ENCODE peak calls at places on chromosomes 13 and 19, in four cellular contexts. N is endodermal cell; Z is NCI-H1930; P is CD8-positive, alpha-beta T cell. H is an unnamed sample.

GRCh38 chr19:12751635-12752034 is at the start of gene BEST2:
- DNase-seq in N (peak), Z (no peak), P (no peak), H (no peak)

GRCh38 chr19:42919757-42920079 is 2.0 kb upstream of the PSG6 start:
- DNase-seq in N (no peak), Z (no peak), P (no peak), H (no peak)

GRCh38 chr13:68888832-68889231 is 1218.8 kb upstream of the ATXN8OS start:
- DNase-seq in N (no peak), Z (no peak), P (no peak), H (no peak)

GRCh38 chr19:34220472-34221063 is 33.8 kb upstream of the GARRE1 start:
- DNase-seq in N (peak), Z (peak), P (peak), H (peak)

GRCh38 chr13:34349091-34349722 is 531.3 kb downstream of the RFC3 start:
- DNase-seq in N (no peak), Z (no peak), P (no peak), H (no peak)

GRCh38 chr19:35451278-35452096 is 3.4 kb downstream of the FFAR2 start:
- DNase-seq in N (no peak), Z (no peak), P (peak), H (no peak)

GRCh38 chr19:13983213-13983889 is 22.8 kb downstream of the RFX1 start:
- DNase-seq in N (no peak), Z (no peak), P (peak), H (no peak)

GRCh38 chr19:49004964-49005614 is 11.4 kb downstream of the RUVBL2 start:
- DNase-seq in N (no peak), Z (no peak), P (no peak), H (no peak)

GRCh38 chr19:33234736-33235135 is 9.1 kb upstream of the SLC7A10 start:
- DNase-seq in N (no peak), Z (no peak), P (no peak), H (no peak)

GRCh38 chr13:21638319-21639282 is 32.3 kb upstream of the FGF9 start:
- DNase-seq in N (peak), Z (peak), P (no peak), H (peak)

GRCh38 chr13:62387642-62388041 is 972.0 kb upstream of the PCDH20 start:
- DNase-seq in N (no peak), Z (no peak), P (no peak), H (no peak)

GRCh38 chr19:29454109-29454508 is 71.7 kb upstream of the VSTM2B start:
- DNase-seq in N (peak), Z (no peak), P (no peak), H (no peak)

GRCh38 chr19:5036733-5037681 is 68.1 kb downstream of the KDM4B start:
- DNase-seq in N (no peak), Z (no peak), P (no peak), H (no peak)

GRCh38 chr13:74114202-74114601 is 20.0 kb downstream of the KLF12 start:
- DNase-seq in N (no peak), Z (no peak), P (no peak), H (no peak)

GRCh38 chr19:34500656-34501120 is 19.1 kb downstream of the WTIP start:
- DNase-seq in N (peak), Z (no peak), P (no peak), H (peak)

GRCh38 chr19:31214086-31214485 is 135.2 kb downstream of the TSHZ3 start:
- DNase-seq in N (no peak), Z (no peak), P (peak), H (no peak)

GRCh38 chr13:53142301-53142700 is 113.7 kb downstream of the OLFM4 start:
- DNase-seq in N (no peak), Z (no peak), P (no peak), H (no peak)

GRCh38 chr13:21526707-21527454 is 67.8 kb upstream of the ZDHHC20 start:
- DNase-seq in N (no peak), Z (peak), P (no peak), H (no peak)

GRCh38 chr13:109451726-109452125 is 334.7 kb downstream of the IRS2 start:
- DNase-seq in N (no peak), Z (no peak), P (no peak), H (no peak)

GRCh38 chr13:73544175-73544574 is 485.4 kb downstream of the KLF5 start:
- DNase-seq in N (no peak), Z (no peak), P (no peak), H (no peak)

GRCh38 chr13:44876782-44877324 is 112.4 kb downstream of the NUFIP1 start:
- DNase-seq in N (peak), Z (no peak), P (no peak), H (no peak)

GRCh38 chr13:111027481-111028439 is 87.3 kb upstream of the ARHGEF7 start:
- DNase-seq in N (no peak), Z (no peak), P (no peak), H (no peak)

GRCh38 chr13:19791953-19792537 is 9.3 kb upstream of the PSPC1 start:
- DNase-seq in N (peak), Z (no peak), P (no peak), H (no peak)

GRCh38 chr13:28530729-28531194 is 35.8 kb upstream of the FLT1 start:
- DNase-seq in N (no peak), Z (no peak), P (no peak), H (no peak)

GRCh38 chr13:75968103-75968838 is 332.1 kb downstream of the LMO7 start:
- DNase-seq in N (no peak), Z (no peak), P (no peak), H (no peak)

GRCh38 chr13:98976941-98977340 is 923 bp downstream of the DOCK9 start:
- DNase-seq in N (no peak), Z (no peak), P (no peak), H (no peak)

GRCh38 chr13:95707035-95707434 is 30.1 kb downstream of the DNAJC3 start:
- DNase-seq in N (no peak), Z (no peak), P (no peak), H (no peak)

GRCh38 chr13:91482427-91482826 is 84.0 kb downstream of the GPC5 start:
- DNase-seq in N (peak), Z (no peak), P (no peak), H (no peak)

GRCh38 chr19:48858984-48859710 is 9.3 kb downstream of the PLEKHA4 start:
- DNase-seq in N (peak), Z (peak), P (peak), H (peak)

GRCh38 chr13:29934531-29935308 is 84.3 kb upstream of the UBL3 start:
- DNase-seq in N (no peak), Z (no peak), P (no peak), H (no peak)

GRCh38 chr13:49457221-49457620 is 13.1 kb downstream of the SETDB2 start:
- DNase-seq in N (no peak), Z (no peak), P (no peak), H (no peak)

GRCh38 chr13:82627183-82627582 is 1255.1 kb downstream of the SLITRK1 start:
- DNase-seq in N (no peak), Z (no peak), P (no peak), H (no peak)

GRCh38 chr19:39264306-39265290 is 3.6 kb upstream of the IFNL2 start:
- DNase-seq in N (peak), Z (no peak), P (no peak), H (no peak)

GRCh38 chr19:40416918-40417713 is 3.9 kb upstream of the PRX start:
- DNase-seq in N (peak), Z (no peak), P (no peak), H (no peak)

H was measured in naive B cell.